ENCODE peak calls at places on chromosomes 5 and 9, in four cellular contexts. U, G, O and Y are unnamed samples.

GRCh38 chr9:111525056-111525977 is at the start of gene ZNF483:
- DNase-seq in U (peak; percentile 92), G (peak; percentile 78), O (peak; percentile 78), Y (peak; percentile 93)

GRCh38 chr9:125376261-125377226 is 114.9 kb downstream of the GAPVD1 start:
- DNase-seq in U (no peak), G (no peak), O (no peak), Y (peak; percentile 71)

GRCh38 chr9:121946465-121946864 is 146.6 kb downstream of the TTLL11 start:
- DNase-seq in U (no peak), G (no peak), O (no peak), Y (no peak)

GRCh38 chr5:83834306-83834705 is 113.7 kb upstream of the HAPLN1 start:
- DNase-seq in U (no peak), G (no peak), O (no peak), Y (no peak)

GRCh38 chr5:82931110-82931509 is 146.1 kb downstream of the TMEM167A start:
- DNase-seq in U (no peak), G (no peak), O (no peak), Y (no peak)

GRCh38 chr5:157559301-157559700 is 16.3 kb downstream of the ADAM19 start:
- DNase-seq in U (no peak), G (no peak), O (no peak), Y (no peak)

GRCh38 chr5:32581010-32581785 is 4.2 kb upstream of the SUB1 start:
- DNase-seq in U (no peak), G (no peak), O (no peak), Y (no peak)

GRCh38 chr5:6543346-6543730 is 89.5 kb downstream of the NSUN2 start:
- DNase-seq in U (no peak), G (no peak), O (no peak), Y (no peak)

GRCh38 chr5:150778103-150778516 is 447 bp upstream of the SMIM3 start:
- DNase-seq in U (no peak), G (no peak), O (no peak), Y (no peak)

GRCh38 chr5:141617682-141618029 is 1.1 kb downstream of the DIAPH1 start:
- DNase-seq in U (no peak), G (no peak), O (no peak), Y (no peak)

GRCh38 chr5:166961938-166962337 is 1329.5 kb upstream of the WWC1 start:
- DNase-seq in U (no peak), G (no peak), O (no peak), Y (no peak)

GRCh38 chr5:55936100-55936693 is 58.6 kb downstream of the IL6ST start:
- DNase-seq in U (peak; percentile 86), G (peak; percentile 65), O (peak; percentile 73), Y (peak; percentile 78)

GRCh38 chr5:637581-638450 is 25.7 kb downstream of the CEP72 start:
- DNase-seq in U (no peak), G (no peak), O (no peak), Y (no peak)

GRCh38 chr9:123684393-123685149 is 245.4 kb downstream of the DENND1A start:
- DNase-seq in U (no peak), G (no peak), O (no peak), Y (no peak)

GRCh38 chr5:133796186-133796585 is 172.2 kb downstream of the C5orf15 start:
- DNase-seq in U (no peak), G (no peak), O (no peak), Y (no peak)

GRCh38 chr9:30411571-30411970 is 1972.9 kb upstream of the ACO1 start:
- DNase-seq in U (no peak), G (no peak), O (no peak), Y (no peak)

GRCh38 chr9:107251756-107252322 is 31.2 kb upstream of the RAD23B start:
- DNase-seq in U (no peak), G (peak; percentile 97), O (no peak), Y (peak; percentile 36)

GRCh38 chr9:127796899-127797370 is 5.7 kb upstream of the FPGS start:
- DNase-seq in U (no peak), G (no peak), O (no peak), Y (no peak)

GRCh38 chr5:2142456-2142954 is 259.8 kb upstream of the IRX4 start:
- DNase-seq in U (no peak), G (no peak), O (no peak), Y (no peak)

GRCh38 chr5:180860887-180861822 is at the start of gene ZFP62:
- DNase-seq in U (peak; percentile 94), G (peak; percentile 77), O (peak; percentile 89), Y (peak; percentile 94)

GRCh38 chr5:44747396-44747795 is 61.4 kb upstream of the MRPS30 start:
- DNase-seq in U (no peak), G (no peak), O (no peak), Y (no peak)

GRCh38 chr9:82513976-82514735 is 525.6 kb downstream of the SPATA31D1 start:
- DNase-seq in U (no peak), G (no peak), O (no peak), Y (no peak)

GRCh38 chr5:141944086-141944485 is 13.9 kb downstream of the PCDH12 start:
- DNase-seq in U (no peak), G (no peak), O (no peak), Y (no peak)

GRCh38 chr5:167861134-167861930 is 430.1 kb upstream of the WWC1 start:
- DNase-seq in U (peak; percentile 64), G (no peak), O (no peak), Y (peak; percentile 15)

GRCh38 chr9:7210854-7211637 is 453.3 kb downstream of the KDM4C start:
- DNase-seq in U (no peak), G (no peak), O (no peak), Y (no peak)

GRCh38 chr9:121637441-121638222 is 13.8 kb upstream of the DAB2IP start:
- DNase-seq in U (no peak), G (no peak), O (no peak), Y (peak; percentile 66)

GRCh38 chr9:114112778-114113585 is 13.9 kb upstream of the KIF12 start:
- DNase-seq in U (no peak), G (no peak), O (no peak), Y (no peak)

GRCh38 chr5:157116483-157116954 is 7.7 kb upstream of the HAVCR2 start:
- DNase-seq in U (no peak), G (no peak), O (no peak), Y (no peak)

GRCh38 chr5:146059349-146060220 is 45.8 kb downstream of the PLAC8L1 start:
- DNase-seq in U (no peak), G (no peak), O (peak; percentile 18), Y (peak; percentile 35)

GRCh38 chr5:59640411-59640810 is 253.1 kb downstream of the PDE4D start:
- DNase-seq in U (no peak), G (no peak), O (no peak), Y (no peak)

GRCh38 chr5:95241635-95242034 is 43.3 kb downstream of the MCTP1 start:
- DNase-seq in U (no peak), G (no peak), O (no peak), Y (no peak)

GRCh38 chr9:89445135-89445797 is 52.6 kb downstream of the SEMA4D start:
- DNase-seq in U (no peak), G (no peak), O (no peak), Y (no peak)
- TF ChIP-seq FOXJ3 in U (no peak), G (no peak), O (no peak), Y (no peak)

GRCh38 chr9:89177021-89177400 is 1.6 kb downstream of the SHC3 start:
- DNase-seq in U (no peak), G (no peak), O (no peak), Y (peak; percentile 61)
- TF ChIP-seq USF2 in U (no peak), G (no peak), O (no peak), Y (no peak)

GRCh38 chr9:108386859-108387384 is 468.9 kb downstream of the ACTL7B start:
- DNase-seq in U (no peak), G (no peak), O (no peak), Y (no peak)
- TF ChIP-seq FOXJ3 in U (no peak), G (no peak), O (no peak), Y (no peak)

DNA sequence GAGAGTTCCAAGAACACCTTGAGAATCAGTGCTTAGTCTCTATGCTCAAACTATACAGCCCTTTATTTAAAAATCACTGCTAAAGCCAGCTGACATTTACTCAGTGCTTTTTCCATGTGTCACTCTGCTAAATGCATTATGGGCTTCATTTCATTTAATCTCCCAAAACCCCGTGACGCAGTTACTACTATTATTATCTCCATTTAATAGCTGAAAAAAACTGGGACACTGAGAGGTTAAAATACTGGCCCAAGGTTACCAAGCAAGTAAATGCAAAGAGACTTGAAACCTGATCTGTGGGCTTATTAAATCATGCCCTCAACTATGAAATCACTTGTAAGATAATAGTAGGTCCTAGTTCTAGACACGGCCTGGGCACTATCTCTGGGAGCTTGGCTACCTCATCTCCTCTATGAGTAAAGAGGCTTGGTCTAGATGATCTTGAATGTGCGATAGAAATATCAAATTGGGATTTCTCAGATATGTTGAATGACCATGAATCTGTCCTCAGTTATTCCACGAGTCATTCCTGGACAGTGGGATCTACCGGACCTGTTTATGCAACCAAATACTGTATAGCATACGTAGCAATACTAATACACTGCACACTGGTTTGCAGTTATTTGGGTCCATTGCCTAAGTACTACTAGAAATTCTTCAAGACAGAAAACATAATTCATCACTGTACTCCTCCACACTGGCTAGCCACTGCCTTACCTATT is 32.3 kb downstream of the MARCHF11 start:
- DNase-seq in U (no peak), G (no peak), O (no peak), Y (no peak)
- TF ChIP-seq USF2 in U (no peak), G (no peak), O (no peak), Y (no peak)

DNA sequence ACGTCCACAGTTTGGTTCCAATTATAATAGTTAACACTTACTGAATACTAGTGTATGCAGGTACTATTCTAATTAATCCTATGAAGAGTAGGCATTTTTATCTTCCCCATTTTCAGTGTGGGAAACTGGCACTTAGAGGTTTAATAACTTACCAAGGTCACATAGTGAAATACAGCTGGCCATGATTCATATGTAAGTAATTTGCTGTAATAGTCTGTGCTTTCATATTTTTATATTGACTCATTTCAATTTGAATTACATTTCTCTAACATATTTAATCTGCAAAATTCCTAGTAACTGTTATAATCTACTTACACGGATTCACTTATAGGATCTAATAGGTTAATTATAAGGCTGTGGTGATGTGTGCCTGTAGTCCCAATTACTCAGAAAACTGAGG is 19.4 kb downstream of the CCNH start:
- DNase-seq in U (no peak), G (no peak), O (no peak), Y (no peak)
- TF ChIP-seq FOXJ3 in U (no peak), G (no peak), O (no peak), Y (no peak)

GRCh38 chr9:79302569-79302968 is 269.2 kb upstream of the TLE4 start:
- DNase-seq in U (no peak), G (no peak), O (no peak), Y (no peak)
- TF ChIP-seq USF2 in U (no peak), G (no peak), O (no peak), Y (no peak)

DNA sequence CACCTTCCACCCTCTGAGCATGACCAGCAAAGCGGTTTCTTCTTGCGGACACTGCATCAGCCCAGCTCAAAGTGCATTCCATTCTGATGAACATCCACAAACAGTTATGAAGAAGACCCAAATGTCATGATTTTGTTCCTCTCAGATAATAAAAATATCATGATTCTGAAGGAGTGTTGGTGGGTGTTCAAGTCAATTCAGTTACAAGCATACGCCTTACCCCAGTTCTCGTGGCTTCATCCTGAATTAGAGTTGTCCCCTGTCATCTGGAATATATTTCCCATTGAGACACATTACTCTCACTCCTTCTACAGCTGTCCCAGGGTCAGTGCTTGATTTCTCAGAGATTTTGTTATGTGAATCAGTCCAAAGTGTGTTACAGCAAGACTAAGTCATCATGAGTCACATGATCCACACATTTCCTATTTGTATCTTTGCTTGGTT is 325.4 kb downstream of the RFX3 start:
- DNase-seq in U (no peak), G (no peak), O (no peak), Y (no peak)
- TF ChIP-seq FOXJ3 in U (no peak), G (no peak), O (no peak), Y (no peak)

GRCh38 chr9:21381752-21382339 is 3.4 kb downstream of the IFNA2 start:
- DNase-seq in U (peak; percentile 21), G (peak; percentile 36), O (no peak), Y (no peak)
- TF ChIP-seq USF2 in U (no peak), G (no peak), O (no peak), Y (no peak)

GRCh38 chr5:178306430-178307225 is 74.0 kb upstream of the PHYKPL start:
- DNase-seq in U (peak; percentile 13), G (no peak), O (no peak), Y (no peak)
- TF ChIP-seq FOXJ3 in U (no peak), G (no peak), O (no peak), Y (no peak)